ENCODE peak calls at places on chromosomes 11 and 22, in ten cellular contexts. U is prostate gland; A is RCC 7860; F is fibroblast of pulmonary artery; C is astrocyte of the cerebellum; L is T-helper 2 cell; W is C1 segment of cervical spinal cord; N is EH; S is activated naive CD4-positive, alpha-beta T cell; X is iris pigment epithelial cell. V is an unnamed sample.

GRCh38 chr11:9574556-9574805 is 1.0 kb downstream of the WEE1 start:
- DNase-seq in U (peak), A (no peak), F (peak), C (no peak), L (no peak), W (no peak), N (peak), S (no peak), X (peak), V (no peak)

GRCh38 chr22:46454910-46455269 is 82.5 kb downstream of the CELSR1 start:
- DNase-seq in U (no peak), A (peak), F (no peak), C (peak), L (no peak), W (no peak), N (peak), S (no peak), X (peak), V (no peak)

GRCh38 chr11:109993786-109994185 is 99.4 kb upstream of the ZC3H12C start:
- DNase-seq in U (no peak), A (no peak), F (peak), C (peak), L (no peak), W (no peak), N (peak), S (no peak), X (no peak), V (no peak)

GRCh38 chr11:29985248-29985647 is 31.6 kb downstream of the KCNA4 start:
- DNase-seq in U (no peak), A (no peak), F (no peak), C (no peak), L (no peak), W (no peak), N (no peak), S (no peak), X (no peak), V (no peak)

GRCh38 chr11:74948898-74949747 is at the start of the genes SPCS2 and XRRA1:
- DNase-seq in U (peak), A (peak), F (peak), C (peak), L (peak), W (peak), N (peak), S (peak), X (peak), V (peak)

GRCh38 chr11:114233755-114234154 is 62.4 kb upstream of the NNMT start:
- DNase-seq in U (no peak), A (no peak), F (peak), C (no peak), L (no peak), W (no peak), N (no peak), S (no peak), X (peak), V (no peak)

GRCh38 chr11:63804259-63804658 is 9.0 kb upstream of the SPINDOC start:
- DNase-seq in U (peak), A (no peak), F (no peak), C (no peak), L (no peak), W (no peak), N (no peak), S (no peak), X (no peak), V (no peak)

GRCh38 chr22:22870577-22871398 is 16.8 kb upstream of the IGLL5 start:
- DNase-seq in U (no peak), A (no peak), F (no peak), C (no peak), L (peak), W (no peak), N (no peak), S (no peak), X (no peak), V (no peak)

GRCh38 chr11:3969200-3969599 is 113.7 kb downstream of the STIM1 start:
- DNase-seq in U (no peak), A (no peak), F (no peak), C (no peak), L (no peak), W (no peak), N (no peak), S (no peak), X (no peak), V (no peak)

GRCh38 chr11:22199243-22199642 is 6.4 kb downstream of the ANO5 start:
- DNase-seq in U (no peak), A (no peak), F (no peak), C (no peak), L (no peak), W (no peak), N (no peak), S (no peak), X (no peak), V (no peak)

GRCh38 chr22:32617271-32617670 is 142.7 kb downstream of the FBXO7 start:
- DNase-seq in U (peak), A (no peak), F (no peak), C (no peak), L (no peak), W (no peak), N (peak), S (no peak), X (no peak), V (no peak)

GRCh38 chr22:23498811-23499798 is 81.0 kb downstream of the IGLL1 start:
- DNase-seq in U (no peak), A (no peak), F (no peak), C (no peak), L (no peak), W (no peak), N (no peak), S (no peak), X (no peak), V (no peak)

GRCh38 chr11:58788355-58789023 is 56.0 kb downstream of the GLYATL2 start:
- DNase-seq in U (peak), A (peak), F (peak), C (peak), L (peak), W (peak), N (peak), S (no peak), X (peak), V (peak)